ENCODE peak calls at places on chromosomes 7 and 10, in four cellular contexts. G is prostate gland, V is AG04449, E is left ventricle myocardium inferior. B is an unnamed sample.

GRCh38 chr7:30911561-30911969 is at the start of gene AQP1:
- DNase-seq in G (no peak), V (no peak), E (peak), B (no peak)

GRCh38 chr10:114526112-114526496 is 121.8 kb upstream of the AFAP1L2 start:
- DNase-seq in G (no peak), V (no peak), E (no peak), B (no peak)

GRCh38 chr7:150846291-150847115 is 5.8 kb upstream of the AOC1 start:
- DNase-seq in G (no peak), V (no peak), E (no peak), B (no peak)

GRCh38 chr10:8057636-8058273 is 3.3 kb downstream of the GATA3 start:
- DNase-seq in G (no peak), V (no peak), E (no peak), B (no peak)

GRCh38 chr7:24504871-24505270 is 68.4 kb upstream of the PALS2 start:
- DNase-seq in G (no peak), V (no peak), E (no peak), B (no peak)

GRCh38 chr10:129756912-129757861 is 206.9 kb downstream of the EBF3 start:
- DNase-seq in G (peak), V (no peak), E (no peak), B (no peak)

GRCh38 chr7:133355325-133355708 is 102.4 kb downstream of the EXOC4 start:
- DNase-seq in G (no peak), V (no peak), E (no peak), B (no peak)

GRCh38 chr7:36545291-36545690 is 155.6 kb downstream of the ANLN start:
- DNase-seq in G (no peak), V (no peak), E (no peak), B (no peak)

GRCh38 chr7:24978837-24979469 is 1.0 kb downstream of the OSBPL3 start:
- DNase-seq in G (no peak), V (no peak), E (no peak), B (no peak)

GRCh38 chr7:141840708-141841107 is 577 bp downstream of the PRSS37 start:
- DNase-seq in G (no peak), V (no peak), E (no peak), B (no peak)

GRCh38 chr10:132099701-132100481 is 34.1 kb downstream of the JAKMIP3 start:
- DNase-seq in G (no peak), V (no peak), E (no peak), B (no peak)

GRCh38 chr10:80046629-80047441 is 31.6 kb upstream of the TMEM254 start:
- DNase-seq in G (peak), V (peak), E (peak), B (peak)

GRCh38 chr10:117796394-117796793 is 250.3 kb downstream of the RAB11FIP2 start:
- DNase-seq in G (peak), V (no peak), E (no peak), B (no peak)

DNA sequence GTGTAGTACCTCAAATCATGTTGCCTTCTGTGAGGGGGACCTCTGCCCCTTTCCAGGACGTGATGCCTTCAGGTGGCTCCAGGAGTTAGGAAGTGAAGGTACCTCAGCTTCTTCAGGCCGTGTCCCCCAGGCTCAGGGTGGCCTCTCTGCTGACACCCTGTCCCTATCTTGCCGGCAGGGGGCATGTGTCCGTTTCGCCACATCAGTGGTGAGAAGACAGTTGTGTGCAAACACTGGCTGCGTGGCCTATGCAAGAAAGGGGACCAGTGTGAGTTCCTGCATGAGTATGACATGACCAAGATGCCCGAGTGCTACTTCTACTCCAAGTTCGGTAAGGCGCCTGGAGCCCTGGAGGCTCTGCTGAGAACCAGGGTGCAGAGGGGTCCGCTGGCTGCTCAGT is 9.2 kb downstream of the CPSF4 start:
- DNase-seq in G (no peak), V (no peak), E (no peak), B (no peak)
- TF ChIP-seq CTCF in G (no peak), V (no peak), E (no peak), B (no peak)

GRCh38 chr7:105000190-105000589 is 13.8 kb upstream of the KMT2E start:
- DNase-seq in G (no peak), V (no peak), E (no peak), B (no peak)

GRCh38 chr7:105003275-105003674 is 10.7 kb upstream of the KMT2E start:
- DNase-seq in G (no peak), V (no peak), E (no peak), B (peak)

GRCh38 chr7:104998040-104998752 is 15.8 kb upstream of the KMT2E start:
- DNase-seq in G (no peak), V (no peak), E (no peak), B (no peak)

GRCh38 chr7:105001652-105002184 is 12.3 kb upstream of the KMT2E start:
- DNase-seq in G (no peak), V (no peak), E (no peak), B (no peak)

GRCh38 chr7:105000927-105001336 is 13.1 kb upstream of the KMT2E start:
- DNase-seq in G (no peak), V (no peak), E (no peak), B (no peak)
- TF ChIP-seq CTCF in G (no peak), V (no peak), E (no peak), B (no peak)

GRCh38 chr10:103954543-103954942 is 12.4 kb upstream of the SLK start:
- DNase-seq in G (no peak), V (no peak), E (no peak), B (no peak)

GRCh38 chr10:103951942-103952341 is 15.0 kb upstream of the SLK start:
- DNase-seq in G (peak), V (no peak), E (no peak), B (no peak)

GRCh38 chr10:103949728-103950127 is 17.2 kb upstream of the SLK start:
- DNase-seq in G (no peak), V (no peak), E (no peak), B (no peak)

GRCh38 chr10:103947799-103948198 is 19.1 kb upstream of the SLK start:
- DNase-seq in G (no peak), V (no peak), E (no peak), B (no peak)

GRCh38 chr10:103951183-103951582 is 15.8 kb upstream of the SLK start:
- DNase-seq in G (no peak), V (no peak), E (no peak), B (no peak)
- TF ChIP-seq CTCF in G (no peak), V (no peak), E (no peak), B (no peak)

DNA sequence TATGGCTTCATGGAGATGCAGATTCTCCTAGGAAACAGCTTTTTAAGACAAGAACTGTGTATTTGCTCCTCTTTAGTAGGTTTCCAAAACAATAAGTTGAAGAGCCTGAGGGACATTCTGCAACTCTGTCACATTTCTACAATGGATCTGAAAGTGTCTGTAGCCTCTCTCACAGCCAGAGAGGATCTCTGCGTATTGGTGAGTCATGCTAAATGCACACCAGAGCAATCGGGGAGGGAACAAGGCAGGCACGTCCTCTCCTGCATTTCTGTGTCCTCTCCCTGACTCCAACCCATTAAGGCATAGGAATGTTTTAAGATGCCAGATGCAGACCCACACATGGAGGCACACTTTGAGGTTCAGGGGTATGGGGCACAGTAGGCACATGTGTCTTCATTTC is 1126.4 kb upstream of the GHITM start:
- DNase-seq in G (no peak), V (peak), E (no peak), B (no peak)
- TF ChIP-seq CTCF in G (no peak), V (no peak), E (no peak), B (no peak)

DNA sequence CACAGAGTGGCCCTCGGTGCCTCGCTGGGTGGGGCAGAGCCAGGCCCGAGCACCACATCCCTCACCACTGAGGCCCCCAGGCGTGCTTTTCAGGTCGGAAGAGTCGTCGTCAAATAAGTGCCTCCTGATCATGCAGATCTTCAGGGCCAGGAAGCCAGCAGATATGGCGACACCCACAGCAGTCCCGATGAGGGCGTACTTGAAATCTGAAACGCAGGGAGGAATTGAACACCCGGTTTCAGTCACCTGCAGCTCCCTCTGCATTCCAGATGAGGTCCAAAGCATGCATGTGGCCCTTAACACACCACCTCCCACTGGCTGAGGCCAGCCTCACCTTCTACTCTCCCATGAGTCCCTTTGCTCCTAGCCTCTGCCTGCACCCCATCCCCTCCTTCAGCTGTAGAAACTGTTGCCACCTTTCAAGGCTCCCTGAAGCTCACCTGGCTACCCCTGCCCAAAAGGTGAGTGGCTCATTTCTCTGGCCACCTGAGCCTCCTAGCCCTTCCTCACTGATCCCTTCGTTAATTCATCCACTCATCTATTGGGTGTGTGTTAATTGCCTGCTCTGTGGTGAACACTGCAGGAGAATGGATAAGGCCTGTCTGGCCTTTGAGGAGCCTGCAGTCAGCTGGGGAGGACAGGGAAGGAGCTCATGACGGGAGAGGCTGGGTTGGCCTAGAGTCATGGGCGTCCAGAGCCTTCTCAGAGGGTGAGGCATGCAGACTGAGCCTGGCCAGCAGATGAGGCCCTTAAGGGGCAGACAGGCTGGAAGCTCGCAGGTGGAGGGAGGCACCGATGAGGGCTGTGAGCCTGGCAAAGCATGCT is 21.2 kb downstream of the TMEM273 start:
- DNase-seq in G (no peak), V (no peak), E (no peak), B (no peak)
- TF ChIP-seq CTCF in G (no peak), V (no peak), E (no peak), B (no peak)

DNA sequence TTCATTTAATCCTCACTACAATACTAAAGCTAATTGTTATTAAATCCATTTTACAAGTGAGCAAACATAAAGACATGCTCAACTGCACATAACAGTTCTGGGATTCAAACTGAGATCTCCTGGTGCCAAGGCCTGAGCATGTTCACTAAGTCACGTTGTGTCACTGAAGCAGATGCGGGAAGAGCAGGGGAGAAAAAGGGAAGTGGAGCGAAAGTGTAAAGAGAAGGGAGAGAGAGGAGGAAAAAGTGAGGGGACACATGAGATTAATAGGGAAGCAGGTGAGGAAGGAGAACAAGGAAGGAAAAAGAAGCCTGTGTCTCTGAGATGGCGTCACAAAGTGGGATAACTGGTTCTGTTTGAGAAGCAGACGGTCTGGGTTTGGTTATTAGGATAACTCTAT is 38.9 kb upstream of the KAT6B start:
- DNase-seq in G (no peak), V (no peak), E (no peak), B (no peak)
- TF ChIP-seq CTCF in G (no peak), V (no peak), E (no peak), B (no peak)

DNA sequence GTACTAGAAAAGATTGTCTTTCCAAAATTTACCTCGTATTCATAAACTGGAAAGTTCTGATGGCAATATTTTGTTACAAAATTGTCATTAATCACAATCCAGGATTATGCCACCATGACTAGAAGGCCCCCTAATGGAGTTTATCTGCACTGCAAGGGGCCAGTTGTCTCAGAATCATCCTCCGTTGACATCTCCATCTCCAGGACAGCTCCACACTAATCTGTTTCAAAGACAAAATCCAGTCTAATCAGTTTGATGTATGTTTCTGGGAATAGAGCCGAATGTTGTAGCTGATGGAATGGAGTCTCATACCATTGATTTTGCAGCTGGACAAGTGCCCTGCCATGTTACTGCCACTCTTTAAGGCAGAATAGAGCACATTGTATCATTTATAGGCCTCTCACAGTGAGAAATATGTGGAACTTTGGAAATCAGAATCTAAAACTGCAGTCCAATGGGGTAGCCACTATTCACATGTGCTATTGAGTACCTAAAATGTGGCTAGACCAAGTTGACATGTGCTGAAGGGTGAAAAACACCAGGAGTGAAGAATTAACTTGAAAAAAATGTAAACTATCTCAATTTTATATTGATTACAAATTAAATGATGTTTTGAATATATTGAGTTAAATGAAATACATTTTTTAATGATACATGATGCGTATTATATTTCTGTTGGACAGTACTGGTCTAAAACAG is 38.3 kb upstream of the TOMM7 start:
- DNase-seq in G (no peak), V (no peak), E (no peak), B (no peak)
- TF ChIP-seq CTCF in G (no peak), V (no peak), E (peak), B (peak)

GRCh38 chr10:70952446-70952845 is 64.1 kb upstream of the PCBD1 start:
- DNase-seq in G (no peak), V (no peak), E (no peak), B (no peak)
- TF ChIP-seq CTCF in G (no peak), V (no peak), E (no peak), B (no peak)

B was measured in AG09309.